ENCODE peak calls at places on chromosomes 11 and 22, in four cellular contexts. One of them, this sample, is unnamed.

GRCh38 chr22:48884786-48885185 is 942.9 kb downstream of the BRD1 start:
- DNase-seq in HCT116: no peak
- DNase-seq in K562: no peak
- DNase-seq in SK-N-SH: no peak
- DNase-seq in this sample: no peak

GRCh38 chr22:48592931-48593330 is 1234.7 kb downstream of the BRD1 start:
- DNase-seq in HCT116: no peak
- DNase-seq in K562: no peak
- DNase-seq in SK-N-SH: no peak
- DNase-seq in this sample: no peak

GRCh38 chr11:110000045-110000502 is 93.1 kb upstream of the ZC3H12C start:
- DNase-seq in HCT116: peak
- DNase-seq in K562: no peak
- DNase-seq in SK-N-SH: no peak
- DNase-seq in this sample: no peak

GRCh38 chr11:123740787-123741158 is 687 bp downstream of the ZNF202 start:
- DNase-seq in HCT116: no peak
- DNase-seq in K562: no peak
- DNase-seq in SK-N-SH: no peak
- DNase-seq in this sample: no peak

GRCh38 chr11:107092667-107093066 is 74.4 kb upstream of the GUCY1A2 start:
- DNase-seq in HCT116: no peak
- DNase-seq in K562: no peak
- DNase-seq in SK-N-SH: no peak
- DNase-seq in this sample: no peak

GRCh38 chr22:44217346-44217745 is 36.6 kb downstream of the PARVG start:
- DNase-seq in HCT116: no peak
- DNase-seq in K562: no peak
- DNase-seq in SK-N-SH: no peak
- DNase-seq in this sample: peak

GRCh38 chr11:118834428-118835028 is 43.6 kb upstream of the DDX6 start:
- DNase-seq in HCT116: no peak
- DNase-seq in K562: no peak
- DNase-seq in SK-N-SH: no peak
- DNase-seq in this sample: no peak

GRCh38 chr11:62875698-62876483 is 4.8 kb upstream of the SLC3A2 start:
- DNase-seq in HCT116: no peak
- DNase-seq in K562: no peak
- DNase-seq in SK-N-SH: no peak
- DNase-seq in this sample: no peak

GRCh38 chr22:25110846-25111578 is 88.6 kb upstream of the CRYBB3 start:
- DNase-seq in HCT116: peak
- DNase-seq in K562: peak
- DNase-seq in SK-N-SH: peak
- DNase-seq in this sample: peak

GRCh38 chr22:21615731-21616130 is 14.1 kb downstream of the YDJC start:
- DNase-seq in HCT116: no peak
- DNase-seq in K562: no peak
- DNase-seq in SK-N-SH: no peak
- DNase-seq in this sample: no peak

GRCh38 chr11:46336781-46337180 is 10.5 kb upstream of the DGKZ start:
- DNase-seq in HCT116: no peak
- DNase-seq in K562: peak
- DNase-seq in SK-N-SH: no peak
- DNase-seq in this sample: no peak

GRCh38 chr11:63667993-63668392 is 3.2 kb downstream of the ATL3 start:
- DNase-seq in HCT116: peak
- DNase-seq in K562: no peak
- DNase-seq in SK-N-SH: no peak
- DNase-seq in this sample: no peak

GRCh38 chr11:127247261-127247660 is 246.7 kb upstream of the KIRREL3 start:
- DNase-seq in HCT116: no peak
- DNase-seq in K562: no peak
- DNase-seq in SK-N-SH: no peak
- DNase-seq in this sample: no peak

GRCh38 chr22:44005524-44005923 is 18.6 kb upstream of the PARVB start:
- DNase-seq in HCT116: no peak
- DNase-seq in K562: no peak
- DNase-seq in SK-N-SH: no peak
- DNase-seq in this sample: no peak

GRCh38 chr11:34161812-34162506 is 56.5 kb downstream of the NAT10 start:
- DNase-seq in HCT116: no peak
- DNase-seq in K562: peak
- DNase-seq in SK-N-SH: no peak
- DNase-seq in this sample: no peak

GRCh38 chr22:28426346-28427132 is 253.1 kb downstream of the TTC28 start:
- DNase-seq in HCT116: no peak
- DNase-seq in K562: no peak
- DNase-seq in SK-N-SH: no peak
- DNase-seq in this sample: no peak

GRCh38 chr11:12174145-12175143 is 64.1 kb downstream of the MICAL2 start:
- DNase-seq in HCT116: no peak
- DNase-seq in K562: no peak
- DNase-seq in SK-N-SH: no peak
- DNase-seq in this sample: no peak

GRCh38 chr11:131978351-131978750 is 607.9 kb downstream of the NTM start:
- DNase-seq in HCT116: no peak
- DNase-seq in K562: no peak
- DNase-seq in SK-N-SH: no peak
- DNase-seq in this sample: no peak

GRCh38 chr22:31055322-31056159 is 25.6 kb upstream of the SMTN start:
- DNase-seq in HCT116: no peak
- DNase-seq in K562: no peak
- DNase-seq in SK-N-SH: peak
- DNase-seq in this sample: no peak

GRCh38 chr11:456533-456932 is 6.5 kb downstream of the PTDSS2 start:
- DNase-seq in HCT116: no peak
- DNase-seq in K562: no peak
- DNase-seq in SK-N-SH: no peak
- DNase-seq in this sample: no peak

GRCh38 chr11:123135863-123136446 is 59.1 kb downstream of the CLMP start:
- DNase-seq in HCT116: no peak
- DNase-seq in K562: no peak
- DNase-seq in SK-N-SH: no peak
- DNase-seq in this sample: no peak

GRCh38 chr11:59857444-59858434 is 8.5 kb downstream of the TCN1 start:
- DNase-seq in HCT116: peak
- DNase-seq in K562: peak
- DNase-seq in SK-N-SH: no peak
- DNase-seq in this sample: no peak

GRCh38 chr11:57776101-57776511 is 14.5 kb downstream of the CTNND1 start:
- DNase-seq in HCT116: no peak
- DNase-seq in K562: no peak
- DNase-seq in SK-N-SH: no peak
- DNase-seq in this sample: no peak

GRCh38 chr22:19075404-19075803 is 46.8 kb downstream of the DGCR2 start:
- DNase-seq in HCT116: no peak
- DNase-seq in K562: no peak
- DNase-seq in SK-N-SH: no peak
- DNase-seq in this sample: no peak

GRCh38 chr11:108483163-108483562 is 15.0 kb downstream of the POGLUT3 start:
- DNase-seq in HCT116: no peak
- DNase-seq in K562: no peak
- DNase-seq in SK-N-SH: no peak
- DNase-seq in this sample: no peak

GRCh38 chr11:104798794-104799193 is 99.5 kb downstream of the CASP12 start:
- DNase-seq in HCT116: no peak
- DNase-seq in K562: no peak
- DNase-seq in SK-N-SH: no peak
- DNase-seq in this sample: no peak

GRCh38 chr11:60845338-60845737 is 3.4 kb downstream of the CCDC86 start:
- DNase-seq in HCT116: no peak
- DNase-seq in K562: no peak
- DNase-seq in SK-N-SH: no peak
- DNase-seq in this sample: no peak

GRCh38 chr22:28992565-28993326 is 68.9 kb downstream of the C22orf31 start:
- DNase-seq in HCT116: no peak
- DNase-seq in K562: no peak
- DNase-seq in SK-N-SH: no peak
- DNase-seq in this sample: no peak

GRCh38 chr11:18703001-18703763 is 4.6 kb downstream of the TMEM86A start:
- DNase-seq in HCT116: no peak
- DNase-seq in K562: no peak
- DNase-seq in SK-N-SH: no peak
- DNase-seq in this sample: no peak

GRCh38 chr22:44773082-44773481 is 20.7 kb downstream of the ARHGAP8 start:
- DNase-seq in HCT116: no peak
- DNase-seq in K562: no peak
- DNase-seq in SK-N-SH: no peak
- DNase-seq in this sample: no peak

GRCh38 chr11:46333129-46333947 is 13.9 kb upstream of the DGKZ start:
- DNase-seq in HCT116: no peak
- DNase-seq in K562: no peak
- DNase-seq in SK-N-SH: peak
- DNase-seq in this sample: no peak

GRCh38 chr11:94602430-94603372 is 35.5 kb downstream of the PIWIL4 start:
- DNase-seq in HCT116: no peak
- DNase-seq in K562: peak
- DNase-seq in SK-N-SH: no peak
- DNase-seq in this sample: no peak

GRCh38 chr11:112513936-112514716 is 253.5 kb upstream of the PLET1 start:
- DNase-seq in HCT116: no peak
- DNase-seq in K562: no peak
- DNase-seq in SK-N-SH: peak
- DNase-seq in this sample: peak

DNA sequence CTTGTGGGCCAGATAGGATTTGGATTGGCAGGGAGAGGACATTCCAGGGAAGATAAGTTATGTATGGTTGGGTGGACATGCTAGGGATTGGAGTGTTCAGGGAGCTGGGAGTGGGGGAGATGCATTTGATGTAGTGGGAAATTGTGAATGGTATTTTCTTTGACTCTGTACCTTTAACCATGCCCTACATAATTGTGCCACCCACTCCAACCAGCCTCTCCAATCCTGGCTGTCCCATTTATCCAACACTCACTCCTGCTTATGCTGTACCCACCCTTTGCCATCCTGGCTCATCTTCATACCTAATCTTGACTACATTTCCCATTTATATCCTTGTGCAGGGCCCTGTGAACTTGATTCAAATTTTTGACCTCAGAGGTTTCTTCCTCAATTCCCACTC is 172.6 kb downstream of the RRAS2 start:
- DNase-seq in HCT116: no peak
- DNase-seq in K562: no peak
- DNase-seq in SK-N-SH: no peak
- DNase-seq in this sample: no peak
- TF ChIP-seq YY1 in HCT116: no peak
- TF ChIP-seq YY1 in K562: no peak
- TF ChIP-seq YY1 in SK-N-SH: no peak
- TF ChIP-seq YY1 in this sample: no peak

DNA sequence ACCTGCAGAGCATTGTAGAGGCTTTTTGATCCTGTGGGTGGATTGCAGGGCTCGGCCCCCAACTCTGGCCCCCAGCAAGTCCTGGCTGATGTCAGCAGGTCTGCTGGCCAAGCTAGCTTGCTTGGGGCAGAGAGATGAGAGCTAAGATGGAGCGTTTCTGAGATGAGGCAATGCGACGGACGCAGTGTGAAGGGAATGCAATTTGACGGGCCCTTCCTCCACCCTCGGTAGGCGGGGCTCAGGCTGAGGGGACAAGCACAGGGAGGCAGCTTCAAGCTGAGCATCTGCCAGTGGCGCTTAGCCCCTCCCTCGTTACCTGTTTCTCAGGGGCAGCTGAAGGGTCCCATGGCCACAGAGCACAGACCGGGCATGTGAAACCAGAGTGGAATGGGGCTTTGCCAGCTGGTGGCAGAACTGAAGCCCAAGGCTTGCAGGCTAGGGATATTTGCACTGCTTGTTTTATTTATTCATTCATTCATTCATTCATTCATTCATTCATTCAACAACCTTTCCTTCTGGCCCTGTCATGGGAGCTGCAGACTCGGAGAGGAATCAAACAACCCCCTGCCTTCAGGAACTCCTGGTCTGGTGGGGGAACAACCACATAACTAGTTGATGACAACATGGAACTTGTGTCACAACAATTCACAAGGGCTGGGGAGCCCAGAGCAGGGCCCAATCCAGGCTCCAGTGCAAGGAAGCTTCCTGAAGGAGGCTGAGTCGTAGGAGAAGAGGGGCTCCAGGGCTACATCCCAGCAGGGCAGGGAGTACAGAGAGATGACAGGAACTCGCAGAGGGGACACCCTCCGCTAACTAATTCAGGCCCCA is 66.8 kb downstream of the THAP12 start:
- DNase-seq in HCT116: no peak
- DNase-seq in K562: peak
- DNase-seq in SK-N-SH: no peak
- DNase-seq in this sample: no peak
- TF ChIP-seq YY1 in HCT116: no peak
- TF ChIP-seq YY1 in K562: no peak
- TF ChIP-seq YY1 in SK-N-SH: no peak
- TF ChIP-seq YY1 in this sample: no peak

GRCh38 chr22:23847991-23848864 is 9.4 kb upstream of the DERL3 start:
- DNase-seq in HCT116: no peak
- DNase-seq in K562: no peak
- DNase-seq in SK-N-SH: no peak
- DNase-seq in this sample: no peak
- TF ChIP-seq YY1 in HCT116: no peak
- TF ChIP-seq YY1 in K562: no peak
- TF ChIP-seq YY1 in SK-N-SH: no peak
- TF ChIP-seq YY1 in this sample: no peak

GRCh38 chr11:8224711-8225110 is 39.0 kb downstream of the LMO1 start:
- DNase-seq in HCT116: no peak
- DNase-seq in K562: no peak
- DNase-seq in SK-N-SH: no peak
- DNase-seq in this sample: no peak

GRCh38 chr11:8223513-8223899 is 40.2 kb downstream of the LMO1 start:
- DNase-seq in HCT116: no peak
- DNase-seq in K562: no peak
- DNase-seq in SK-N-SH: no peak
- DNase-seq in this sample: no peak

GRCh38 chr11:8224161-8224591 is 39.5 kb downstream of the LMO1 start:
- DNase-seq in HCT116: no peak
- DNase-seq in K562: no peak
- DNase-seq in SK-N-SH: no peak
- DNase-seq in this sample: no peak

GRCh38 chr11:8221917-8222316 is 41.8 kb downstream of the LMO1 start:
- DNase-seq in HCT116: no peak
- DNase-seq in K562: no peak
- DNase-seq in SK-N-SH: no peak
- DNase-seq in this sample: no peak

DNA sequence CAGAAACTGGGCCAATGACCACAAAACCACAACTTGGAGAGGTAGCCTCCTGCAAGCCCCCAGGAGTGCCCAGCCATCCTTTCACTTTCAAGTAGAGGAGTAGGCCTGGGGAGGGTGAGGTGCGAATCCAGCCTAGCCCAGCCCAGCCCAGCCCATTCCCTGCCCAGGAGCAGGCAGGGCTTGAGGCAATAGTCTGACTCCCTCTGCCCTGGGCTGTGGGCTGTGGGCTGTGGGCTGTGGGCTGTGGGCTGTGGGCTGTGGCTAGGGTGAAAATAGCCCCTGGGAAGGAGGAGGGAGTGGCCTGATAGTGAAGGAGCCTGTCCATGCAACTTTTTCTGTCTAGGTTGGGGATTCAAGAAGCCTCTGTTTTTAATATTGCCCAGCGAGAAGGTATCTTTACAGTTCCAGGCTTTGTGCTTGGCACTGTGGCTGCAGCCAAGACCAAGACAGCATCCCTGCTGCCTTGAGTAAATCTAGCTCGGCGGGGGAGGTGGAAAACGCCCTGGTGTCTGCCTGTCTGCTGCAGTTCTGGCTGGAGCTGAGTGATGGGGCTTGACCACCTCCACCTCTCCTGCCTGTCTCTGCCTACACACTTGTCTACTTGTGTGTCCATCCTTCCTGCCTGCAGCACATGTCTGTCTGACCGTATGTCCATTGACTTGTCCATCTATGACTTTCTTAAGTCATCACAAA is 40.7 kb downstream of the LMO1 start:
- DNase-seq in HCT116: no peak
- DNase-seq in K562: no peak
- DNase-seq in SK-N-SH: no peak
- DNase-seq in this sample: no peak
- TF ChIP-seq YY1 in HCT116: no peak
- TF ChIP-seq YY1 in K562: no peak
- TF ChIP-seq YY1 in SK-N-SH: no peak
- TF ChIP-seq YY1 in this sample: no peak

This sample was measured in H1.